ENCODE peak calls at places on chromosomes 5 and 9, in ten cellular contexts. Z is stimulated activated CD4-positive, alpha-beta T cell treated with anti-CD3 and anti-CD28 coated beads, TNF-alpha, amount 100 ng/mL, for 24 hours; Q is RCC 7860; E is activated naive CD4-positive, alpha-beta T cell treated with anti-CD3 and anti-CD28 coated beads, Interleukin-2, amount 10 ng/mL, durations not matched to agents 7 days and 5 days; C is GM03348; B is EL; U is lower lobe of right lung; X is Kasumi-1; W is neural crest cell; D is activated naive CD8-positive, alpha-beta T cell treated with anti-CD3 and anti-CD28 coated beads for 36 hours. O is an unnamed sample.

GRCh38 chr9:111832428-111832827 is 37.7 kb upstream of the SHOC1 start:
- DNase-seq in D (no peak), U (no peak), Z (no peak), B (peak), X (no peak), W (no peak), C (no peak), E (no peak), Q (no peak), O (no peak)

GRCh38 chr9:129253820-129254381 is 75.8 kb upstream of the IER5L start:
- DNase-seq in Z (no peak), Q (no peak), D (no peak), U (peak), W (no peak), B (no peak), E (peak), X (no peak), C (peak), O (peak)

GRCh38 chr5:159972538-159973362 is 36.2 kb upstream of the TTC1 start:
- DNase-seq in E (no peak), U (no peak), C (no peak), X (no peak), D (no peak), B (no peak), W (no peak), Q (no peak), Z (no peak), O (no peak)

GRCh38 chr9:132235894-132236661 is 74.2 kb downstream of the NTNG2 start:
- DNase-seq in C (peak), X (peak), B (peak), U (peak), Z (peak), W (peak), Q (peak), E (peak), D (peak), O (peak)

GRCh38 chr5:97162045-97162444 is 19.6 kb upstream of the LIX1 start:
- DNase-seq in C (peak), Q (peak), X (peak), W (peak), U (no peak), D (no peak), E (peak), Z (no peak), B (peak), O (peak)

GRCh38 chr5:145921211-145921610 is 15.2 kb upstream of the SH3RF2 start:
- DNase-seq in Q (peak), E (no peak), X (no peak), W (no peak), C (no peak), D (no peak), U (no peak), B (peak), Z (no peak), O (no peak)

GRCh38 chr5:124591583-124591982 is 154.9 kb downstream of the ZNF608 start:
- DNase-seq in W (no peak), D (no peak), Z (no peak), E (no peak), X (no peak), C (no peak), B (no peak), Q (no peak), U (no peak), O (no peak)

GRCh38 chr9:88075966-88076285 is 62.3 kb downstream of the SPATA31C2 start:
- DNase-seq in W (no peak), B (no peak), Z (no peak), Q (no peak), C (no peak), E (no peak), U (no peak), D (no peak), X (no peak), O (no peak)

GRCh38 chr5:81850494-81850893 is 99.6 kb upstream of the SSBP2 start:
- DNase-seq in E (no peak), Z (no peak), C (peak), D (no peak), X (no peak), B (peak), W (no peak), U (no peak), Q (no peak), O (no peak)

GRCh38 chr5:56476487-56476856 is 243.3 kb upstream of the ANKRD55 start:
- DNase-seq in B (no peak), Z (no peak), D (no peak), C (no peak), Q (peak), E (no peak), U (no peak), W (no peak), X (no peak), O (no peak)

GRCh38 chr5:1521671-1522600 is 1.8 kb downstream of the LPCAT1 start:
- DNase-seq in E (peak), U (peak), Z (no peak), B (peak), Q (peak), D (no peak), W (no peak), X (peak), C (peak), O (peak)

GRCh38 chr5:90182726-90183125 is 226.8 kb downstream of the CETN3 start:
- DNase-seq in U (no peak), Z (no peak), Q (no peak), C (no peak), D (no peak), B (peak), W (no peak), X (no peak), E (no peak), O (no peak)

GRCh38 chr5:132055808-132056609 is 4.4 kb upstream of the IL3 start:
- DNase-seq in U (peak), B (no peak), X (peak), C (no peak), W (no peak), E (peak), D (no peak), Z (no peak), Q (no peak), O (no peak)

GRCh38 chr9:89714316-89714715 is 109.5 kb downstream of the GADD45G start:
- DNase-seq in B (no peak), Q (no peak), U (no peak), C (no peak), W (no peak), X (no peak), D (no peak), Z (no peak), E (no peak), O (no peak)

GRCh38 chr9:23621166-23621565 is 204.9 kb downstream of the ELAVL2 start:
- DNase-seq in D (no peak), U (no peak), B (no peak), E (no peak), X (no peak), W (no peak), Z (no peak), C (no peak), Q (peak), O (no peak)

GRCh38 chr5:96924016-96924443 is 11.8 kb upstream of the LNPEP start:
- DNase-seq in U (no peak), E (peak), D (no peak), W (no peak), X (no peak), Z (no peak), C (no peak), B (no peak), Q (no peak), O (no peak)

GRCh38 chr9:7536310-7536939 is 263.2 kb downstream of the DMAC1 start:
- DNase-seq in U (peak), E (peak), Z (peak), B (peak), X (peak), C (peak), W (peak), Q (peak), D (peak), O (peak)

GRCh38 chr9:749712-750111 is 91.8 kb upstream of the DMRT1 start:
- DNase-seq in Z (peak), W (no peak), C (no peak), B (peak), Q (peak), U (no peak), X (peak), D (peak), E (peak), O (peak)

GRCh38 chr9:132901859-132902831 is 23.4 kb downstream of the SPACA9 start:
- DNase-seq in C (peak), E (peak), B (peak), Z (peak), D (peak), Q (peak), X (peak), U (no peak), W (peak), O (peak)

GRCh38 chr9:91884746-91885687 is 65.0 kb downstream of the ROR2 start:
- DNase-seq in C (peak), W (peak), B (peak), U (no peak), E (no peak), D (no peak), Q (no peak), X (no peak), Z (no peak), O (no peak)

GRCh38 chr9:129487658-129488483 is 133.0 kb downstream of the C9orf50 start:
- DNase-seq in W (peak), Z (peak), U (peak), E (peak), X (peak), B (peak), Q (peak), C (peak), D (no peak), O (peak)

GRCh38 chr9:88949425-88949824 is 41.8 kb upstream of the S1PR3 start:
- DNase-seq in Q (no peak), X (no peak), W (no peak), Z (no peak), U (no peak), C (no peak), E (no peak), D (no peak), B (no peak), O (no peak)

GRCh38 chr5:1445313-1445894 is at the start of gene SLC6A3:
- DNase-seq in U (no peak), B (no peak), D (peak), Q (no peak), W (peak), C (no peak), E (no peak), Z (peak), X (no peak), O (no peak)

GRCh38 chr5:77101298-77101697 is 14.2 kb upstream of the ZBED3 start:
- DNase-seq in Q (peak), X (no peak), W (no peak), C (peak), B (peak), Z (no peak), E (no peak), U (no peak), D (no peak), O (no peak)

GRCh38 chr5:132839426-132840301 is 9.2 kb upstream of the SHROOM1 start:
- DNase-seq in W (no peak), U (no peak), Q (no peak), Z (no peak), B (peak), X (no peak), D (no peak), E (no peak), C (peak), O (no peak)

GRCh38 chr9:19550009-19550408 is 141.2 kb downstream of the ACER2 start:
- DNase-seq in Z (no peak), U (no peak), W (no peak), X (no peak), D (no peak), E (no peak), C (no peak), Q (no peak), B (no peak), O (no peak)

GRCh38 chr9:136686794-136687711 is at the start of gene AGPAT2:
- DNase-seq in U (peak), W (peak), C (peak), D (peak), X (peak), Q (peak), B (peak), Z (peak), E (peak), O (peak)

GRCh38 chr9:9392755-9393154 is 1220.0 kb downstream of the PTPRD start:
- DNase-seq in Z (no peak), U (no peak), B (no peak), E (no peak), W (no peak), D (no peak), Q (no peak), X (no peak), C (no peak), O (no peak)

O was measured in KBM-7.